ENCODE peak calls at places on chromosome 1, in seven cellular contexts. S is pancreas, G is dermis blood vessel endothelial cell, L is thoracic aorta, Y is Daoy, R is H7, I is sigmoid colon. D is an unnamed sample.

GRCh38 chr1:81695741-81696140 is 105.0 kb upstream of the ADGRL2 start:
- DNase-seq in S (no peak), G (peak), L (no peak), Y (peak), R (no peak), I (no peak), D (no peak)

GRCh38 chr1:61585714-61586113 is 139.2 kb downstream of the TM2D1 start:
- DNase-seq in S (no peak), G (no peak), L (no peak), Y (peak), R (no peak), I (no peak), D (no peak)

GRCh38 chr1:106022312-106022902 is 1034.1 kb upstream of the PRMT6 start:
- DNase-seq in S (no peak), G (peak), L (no peak), Y (no peak), R (peak), I (no peak), D (no peak)

GRCh38 chr1:204186597-204186996 is 9.7 kb downstream of the KISS1 start:
- DNase-seq in S (no peak), G (no peak), L (no peak), Y (no peak), R (no peak), I (no peak), D (no peak)

GRCh38 chr1:214116258-214116657 is 128.5 kb downstream of the PROX1 start:
- DNase-seq in S (no peak), G (peak), L (no peak), Y (no peak), R (no peak), I (no peak), D (no peak)

GRCh38 chr1:119093721-119094120 is 46.7 kb downstream of the WARS2 start:
- DNase-seq in S (no peak), G (no peak), L (no peak), Y (no peak), R (no peak), I (no peak), D (no peak)

GRCh38 chr1:201153474-201154388 is 543 bp downstream of the TMEM9 start:
- DNase-seq in S (no peak), G (no peak), L (no peak), Y (no peak), R (no peak), I (no peak), D (no peak)

GRCh38 chr1:205597691-205598314 is 34.0 kb downstream of the ELK4 start:
- DNase-seq in S (peak), G (peak), L (no peak), Y (no peak), R (no peak), I (peak), D (no peak)